ENCODE peak calls at places on chromosomes 16 and 17, in four cellular contexts. Y, P, R and A are unnamed samples.

GRCh38 chr16:11610580-11610979 is 23.9 kb upstream of the LITAF start:
- DNase-seq in Y (no peak), P (no peak), R (no peak), A (no peak)

GRCh38 chr16:14132696-14133048 is 61.6 kb downstream of the MRTFB start:
- DNase-seq in Y (no peak), P (no peak), R (no peak), A (peak)

GRCh38 chr17:16314189-16314588 is 39.1 kb downstream of the CENPV start:
- DNase-seq in Y (no peak), P (no peak), R (no peak), A (no peak)

GRCh38 chr17:7650509-7651096 is at the start of gene ATP1B2:
- DNase-seq in Y (peak), P (peak), R (peak), A (peak)

GRCh38 chr16:50627419-50627818 is 53.7 kb downstream of the SNX20 start:
- DNase-seq in Y (peak), P (peak), R (no peak), A (peak)

GRCh38 chr17:18190629-18191028 is 7.0 kb downstream of the ALKBH5 start:
- DNase-seq in Y (no peak), P (no peak), R (no peak), A (no peak)

GRCh38 chr17:70321388-70321787 is 152.1 kb downstream of the KCNJ2 start:
- DNase-seq in Y (no peak), P (no peak), R (no peak), A (no peak)

GRCh38 chr17:33521784-33522183 is 228.7 kb upstream of the ASIC2 start:
- DNase-seq in Y (no peak), P (no peak), R (no peak), A (peak)

GRCh38 chr17:15261818-15262290 is 3.3 kb downstream of the PMP22 start:
- DNase-seq in Y (peak), P (peak), R (no peak), A (no peak)

GRCh38 chr16:17154981-17155380 is 315.8 kb downstream of the XYLT1 start:
- DNase-seq in Y (no peak), P (no peak), R (no peak), A (no peak)

GRCh38 chr17:67246398-67246647 is 1.3 kb upstream of the HELZ start:
- DNase-seq in Y (no peak), P (no peak), R (no peak), A (no peak)

GRCh38 chr17:40284085-40284713 is 3.5 kb upstream of the CDC6 start:
- DNase-seq in Y (peak), P (peak), R (no peak), A (no peak)

GRCh38 chr17:82457071-82457789 is 1.3 kb upstream of the NARF start:
- DNase-seq in Y (peak), P (no peak), R (no peak), A (no peak)

GRCh38 chr17:62627904-62628603 is 584 bp downstream of the MRC2 start:
- DNase-seq in Y (peak), P (peak), R (peak), A (peak)

GRCh38 chr16:22688463-22688862 is 125.5 kb upstream of the HS3ST2 start:
- DNase-seq in Y (no peak), P (no peak), R (no peak), A (no peak)

GRCh38 chr17:40005527-40005926 is 9.7 kb upstream of the CSF3 start:
- DNase-seq in Y (no peak), P (no peak), R (no peak), A (no peak)

GRCh38 chr16:11762431-11762830 is 19.8 kb upstream of the TXNDC11 start:
- DNase-seq in Y (no peak), P (no peak), R (no peak), A (no peak)

GRCh38 chr16:65069766-65070165 is 52.1 kb downstream of the CDH11 start:
- DNase-seq in Y (peak), P (no peak), R (no peak), A (no peak)

GRCh38 chr17:28193241-28193640 is 125.8 kb upstream of the TMEM97 start:
- DNase-seq in Y (no peak), P (no peak), R (no peak), A (peak)

GRCh38 chr16:67919618-67920210 is 11.9 kb downstream of the CTRL start:
- DNase-seq in Y (no peak), P (no peak), R (no peak), A (no peak)

GRCh38 chr17:28545787-28546415 is 6.5 kb downstream of the UNC119 start:
- DNase-seq in Y (no peak), P (no peak), R (no peak), A (no peak)

GRCh38 chr16:4826980-4827379 is 20.1 kb downstream of the GLYR1 start:
- DNase-seq in Y (no peak), P (no peak), R (no peak), A (no peak)

GRCh38 chr16:71628810-71629209 is 2.8 kb downstream of the MARVELD3 start:
- DNase-seq in Y (peak), P (peak), R (no peak), A (no peak)

GRCh38 chr17:34974794-34975428 is 5.4 kb upstream of the LIG3 start:
- DNase-seq in Y (no peak), P (no peak), R (no peak), A (no peak)

GRCh38 chr17:15262291-15263205 is 2.6 kb downstream of the PMP22 start:
- DNase-seq in Y (peak), P (peak), R (peak), A (no peak)

GRCh38 chr16:12258806-12259205 is 282.3 kb downstream of the SNX29 start:
- DNase-seq in Y (no peak), P (no peak), R (no peak), A (no peak)

GRCh38 chr17:74798239-74798707 is 22.1 kb upstream of the NAT9 start:
- DNase-seq in Y (no peak), P (no peak), R (no peak), A (no peak)

GRCh38 chr16:56426585-56426984 is 1.2 kb upstream of the AMFR start:
- DNase-seq in Y (no peak), P (peak), R (no peak), A (no peak)

GRCh38 chr17:28407130-28407973 is 1.3 kb upstream of the SLC46A1 start:
- DNase-seq in Y (no peak), P (peak), R (no peak), A (no peak)

GRCh38 chr16:77336637-77337036 is 98.2 kb downstream of the ADAMTS18 start:
- DNase-seq in Y (peak), P (no peak), R (no peak), A (no peak)

GRCh38 chr16:57834936-57835335 is 32.6 kb upstream of the KIFC3 start:
- DNase-seq in Y (peak), P (peak), R (no peak), A (no peak)

GRCh38 chr17:13204607-13205237 is 186.9 kb upstream of the ELAC2 start:
- DNase-seq in Y (no peak), P (peak), R (no peak), A (no peak)

GRCh38 chr16:89821438-89822187 is 5.2 kb upstream of the FANCA start:
- DNase-seq in Y (no peak), P (no peak), R (peak), A (no peak)

GRCh38 chr17:40331743-40332641 is 23.0 kb downstream of the RARA start:
- DNase-seq in Y (peak), P (no peak), R (peak), A (no peak)

GRCh38 chr17:57114085-57114673 is 29.1 kb downstream of the AKAP1 start:
- DNase-seq in Y (peak), P (no peak), R (peak), A (peak)

GRCh38 chr17:65545708-65546523 is 15.5 kb downstream of the AXIN2 start:
- DNase-seq in Y (no peak), P (no peak), R (no peak), A (no peak)

GRCh38 chr16:57723170-57723569 is 12.4 kb upstream of the KATNB1 start:
- DNase-seq in Y (peak), P (no peak), R (no peak), A (no peak)

GRCh38 chr16:85330694-85331188 is 218.5 kb upstream of the CIBAR2 start:
- DNase-seq in Y (peak), P (peak), R (peak), A (peak)

GRCh38 chr16:7021653-7022275 is 310.9 kb upstream of the RBFOX1 start:
- DNase-seq in Y (no peak), P (no peak), R (no peak), A (no peak)

GRCh38 chr16:7026639-7027038 is 306.0 kb upstream of the RBFOX1 start:
- DNase-seq in Y (no peak), P (no peak), R (no peak), A (no peak)

DNA sequence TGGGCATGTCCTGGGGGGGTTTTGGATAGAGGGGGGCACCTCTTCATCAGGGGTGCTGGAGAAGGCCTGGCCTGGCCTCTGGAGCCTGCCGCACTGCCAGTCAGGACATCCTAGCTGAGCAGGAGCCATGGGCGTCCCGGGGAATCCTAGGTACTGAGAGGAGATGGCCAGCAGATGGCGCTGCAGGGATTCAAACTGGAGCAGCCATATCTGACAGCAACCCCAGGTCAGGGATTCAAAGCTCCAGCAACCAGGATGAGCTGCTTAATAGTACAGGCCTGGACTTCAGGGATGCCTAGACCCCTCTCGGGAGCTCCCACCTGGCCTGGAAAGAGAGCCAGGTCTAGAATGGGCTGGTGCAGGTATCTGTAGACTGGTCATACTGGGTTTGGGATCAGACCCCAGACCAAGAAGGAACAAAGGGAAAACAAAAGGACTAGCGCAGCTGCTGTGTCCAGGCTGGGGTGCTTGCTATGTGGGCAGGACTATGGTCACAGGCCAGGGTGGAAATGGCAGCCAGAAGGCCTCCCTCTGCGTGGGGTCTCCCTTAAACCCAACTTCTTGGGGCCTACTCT is 306.9 kb upstream of the RBFOX1 start:
- DNase-seq in Y (no peak), P (no peak), R (peak), A (peak)
- TF ChIP-seq CTCF in Y (no peak), P (no peak), R (peak), A (peak)

GRCh38 chr17:75908201-75908600 is 3.5 kb upstream of the MRPL38 start:
- DNase-seq in Y (no peak), P (no peak), R (no peak), A (no peak)
- H3K4me3 ChIP-seq in Y (no peak), P (no peak), R (no peak), A (no peak)

GRCh38 chr16:610513-611381 is 20.0 kb upstream of the WFIKKN1 start:
- DNase-seq in Y (no peak), P (peak), R (peak), A (no peak)
- TF ChIP-seq CTCF in Y (peak), P (peak), R (peak), A (peak)

GRCh38 chr16:30395155-30395991 is at the start of gene ZNF48:
- DNase-seq in Y (peak), P (peak), R (peak), A (peak)

GRCh38 chr16:30397776-30398659 is 2.8 kb downstream of the ZNF48 start:
- DNase-seq in Y (no peak), P (no peak), R (peak), A (no peak)

GRCh38 chr16:30395992-30396560 is 856 bp downstream of the ZNF48 start:
- DNase-seq in Y (peak), P (no peak), R (no peak), A (no peak)

GRCh38 chr16:30398660-30399434 is 3.6 kb downstream of the ZNF48 start:
- DNase-seq in Y (no peak), P (no peak), R (no peak), A (no peak)

DNA sequence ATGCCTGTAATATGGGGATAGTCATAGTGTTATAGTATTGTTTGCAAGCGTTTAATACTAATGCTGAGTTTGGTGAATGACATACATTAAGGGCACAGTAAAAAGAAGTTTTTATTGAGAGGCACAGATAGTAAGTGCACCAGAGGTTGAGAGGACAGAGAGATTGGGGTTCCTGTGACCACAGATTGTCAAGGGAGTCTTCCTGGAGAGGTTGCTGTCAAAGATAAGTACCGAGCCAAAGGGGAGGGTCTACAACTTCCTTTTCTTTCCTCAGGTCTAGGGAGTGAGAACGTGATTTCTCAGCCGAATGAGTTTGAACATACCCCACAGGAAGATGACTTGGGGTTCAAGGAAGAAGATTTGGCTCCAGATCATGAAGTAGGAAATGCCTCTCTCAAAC is 1.8 kb downstream of the ZNF48 start:
- DNase-seq in Y (no peak), P (no peak), R (no peak), A (no peak)
- H3K4me3 ChIP-seq in Y (no peak), P (no peak), R (no peak), A (no peak)

GRCh38 chr17:72812823-72813222 is 279.7 kb downstream of the SLC39A11 start:
- DNase-seq in Y (peak), P (peak), R (no peak), A (no peak)
- TF ChIP-seq CTCF in Y (no peak), P (no peak), R (no peak), A (no peak)

GRCh38 chr17:79840204-79840988 is 1.2 kb upstream of the CBX4 start:
- DNase-seq in Y (peak), P (no peak), R (peak), A (peak)
- H3K4me3 ChIP-seq in Y (peak), P (peak), R (peak), A (peak)

GRCh38 chr17:31525801-31526549 is 134.5 kb downstream of the RAB11FIP4 start:
- DNase-seq in Y (no peak), P (no peak), R (no peak), A (no peak)
- TF ChIP-seq CTCF in Y (peak), P (peak), R (no peak), A (no peak)